ENCODE peak calls at places on chromosomes 2 and 18, in five cellular contexts. F, S, I, P and L are unnamed samples.

GRCh38 chr2:157989227-157989626 is 112.4 kb upstream of the UPP2 start:
- DNase-seq in P (no peak), F (no peak), S (no peak), I (no peak), L (no peak)

GRCh38 chr2:203713381-203713780 is 6.9 kb downstream of the CD28 start:
- DNase-seq in S (no peak), I (no peak), P (no peak), F (no peak), L (no peak)

GRCh38 chr2:187580462-187581124 is 26.4 kb upstream of the TFPI start:
- DNase-seq in S (peak; percentile 87), F (peak; percentile 70), I (no peak), P (no peak), L (peak; percentile 40)

GRCh38 chr2:127052771-127053691 is 53.9 kb downstream of the BIN1 start:
- DNase-seq in S (no peak), I (no peak), P (peak; percentile 7), F (no peak), L (no peak)

GRCh38 chr2:142866426-142866825 is 11.0 kb upstream of the KYNU start:
- DNase-seq in S (no peak), P (no peak), F (no peak), I (no peak), L (no peak)

GRCh38 chr2:43057026-43057741 is 169.2 kb downstream of the ZFP36L2 start:
- DNase-seq in F (no peak), I (no peak), P (peak; percentile 70), S (no peak), L (no peak)

GRCh38 chr2:186755066-186755465 is 61.2 kb downstream of the FAM171B start:
- DNase-seq in I (no peak), S (no peak), P (no peak), F (no peak), L (no peak)

GRCh38 chr2:72579595-72580180 is 246.1 kb downstream of the EXOC6B start:
- DNase-seq in I (no peak), P (no peak), S (peak; percentile 61), F (peak; percentile 46), L (peak; percentile 1)

GRCh38 chr2:46967990-46968647 is 52.5 kb upstream of the MCFD2 start:
- DNase-seq in S (no peak), I (peak; percentile 81), F (no peak), P (peak; percentile 61), L (no peak)

GRCh38 chr2:186695081-186695756 is 1.4 kb downstream of the FAM171B start:
- DNase-seq in S (peak; percentile 60), F (peak; percentile 25), I (no peak), P (no peak), L (no peak)

GRCh38 chr2:230012242-230012884 is 56.4 kb downstream of the SLC16A14 start:
- DNase-seq in F (no peak), S (no peak), P (no peak), I (no peak), L (no peak)

GRCh38 chr2:127735044-127735443 is 33.7 kb downstream of the SFT2D3 start:
- DNase-seq in F (no peak), I (no peak), P (no peak), S (no peak), L (no peak)

GRCh38 chr2:233817995-233818638 is 36.2 kb downstream of the HJURP start:
- DNase-seq in P (no peak), S (no peak), F (no peak), I (peak; percentile 31), L (no peak)

GRCh38 chr2:219293736-219294201 is 14.6 kb downstream of the DNAJB2 start:
- DNase-seq in S (no peak), I (no peak), P (no peak), F (no peak), L (no peak)

GRCh38 chr2:174750923-174751441 is 13.3 kb downstream of the CHRNA1 start:
- DNase-seq in P (no peak), F (no peak), S (no peak), I (no peak), L (no peak)

GRCh38 chr2:195270466-195270865 is 386.6 kb upstream of the SLC39A10 start:
- DNase-seq in I (no peak), S (no peak), P (no peak), F (no peak), L (no peak)

GRCh38 chr2:234964631-234965461 is 13.0 kb downstream of the SH3BP4 start:
- DNase-seq in F (no peak), S (no peak), I (no peak), P (no peak), L (no peak)

GRCh38 chr2:41836944-41837343 is 210.9 kb upstream of the PKDCC start:
- DNase-seq in P (no peak), F (peak; percentile 49), S (peak; percentile 6), I (no peak), L (no peak)

GRCh38 chr2:66698879-66699278 is 264.0 kb downstream of the MEIS1 start:
- DNase-seq in F (no peak), P (no peak), S (no peak), I (no peak), L (no peak)

GRCh38 chr2:186962085-186962747 is 113.2 kb upstream of the ZSWIM2 start:
- DNase-seq in P (no peak), S (no peak), I (no peak), F (no peak), L (no peak)

GRCh38 chr2:210540471-210541257 is 15.7 kb upstream of the CPS1 start:
- DNase-seq in S (no peak), P (no peak), I (no peak), F (no peak), L (no peak)

GRCh38 chr2:231369580-231370428 is 25.7 kb upstream of the B3GNT7 start:
- DNase-seq in F (no peak), I (no peak), S (peak; percentile 79), P (peak; percentile 71), L (no peak)

GRCh38 chr2:178425255-178425827 is 25.6 kb downstream of the PRKRA start:
- DNase-seq in I (no peak), P (no peak), S (no peak), F (no peak), L (no peak)

GRCh38 chr2:118737690-118738089 is 109.8 kb downstream of the EN1 start:
- DNase-seq in S (no peak), F (no peak), P (no peak), I (no peak), L (no peak)

GRCh38 chr2:137873860-137874259 is 90.4 kb upstream of the HNMT start:
- DNase-seq in I (no peak), P (no peak), S (no peak), F (no peak), L (no peak)

GRCh38 chr2:2839393-2840096 is 508.5 kb upstream of the MYT1L start:
- DNase-seq in I (peak; percentile 30), P (no peak), S (no peak), F (no peak), L (no peak)

GRCh38 chr2:230541934-230542380 is 126.0 kb downstream of the SP100 start:
- DNase-seq in F (peak; percentile 49), I (no peak), P (no peak), S (no peak), L (no peak)

GRCh38 chr2:85501244-85501643 is 37.7 kb upstream of the MAT2A start:
- DNase-seq in P (no peak), S (no peak), F (peak; percentile 84), I (no peak), L (no peak)

GRCh38 chr2:105875241-105875640 is 130.5 kb downstream of the NCK2 start:
- DNase-seq in S (no peak), F (no peak), P (no peak), I (no peak), L (no peak)

GRCh38 chr2:53583583-53583982 is 184.0 kb upstream of the CHAC2 start:
- DNase-seq in P (no peak), S (no peak), F (no peak), I (no peak), L (no peak)

GRCh38 chr2:133324150-133324561 is 244.1 kb downstream of the NCKAP5 start:
- DNase-seq in P (no peak), S (no peak), I (peak; percentile 72), F (no peak), L (no peak)

GRCh38 chr2:172095146-172095904 is 7.4 kb downstream of the DLX2 start:
- DNase-seq in P (peak; percentile 36), S (no peak), I (peak; percentile 89), F (peak; percentile 80), L (no peak)

GRCh38 chr2:42569116-42569711 is 782 bp downstream of the MTA3 start:
- DNase-seq in F (peak; percentile 34), P (peak; percentile 21), I (no peak), S (peak; percentile 28), L (no peak)

GRCh38 chr2:20182241-20182931 is 42.5 kb downstream of the SDC1 start:
- DNase-seq in I (peak; percentile 71), F (no peak), P (no peak), S (no peak), L (no peak)

GRCh38 chr18:36376361-36376760 is 78.8 kb downstream of the FHOD3 start:
- DNase-seq in F (no peak), S (no peak), P (no peak), I (no peak), L (no peak)